ENCODE peak calls at places on chromosomes 4 and X, in nine cellular contexts. D is choroid plexus epithelial cell, R is HFFc6, Z is AG09309, N is A549, B is HL-60, E is tibial artery, I is upper lobe of right lung, X is Caco-2. A is an unnamed sample.
A peak's percentile ranks its signal among the peaks of the same experiment; 100 is the strongest.

GRCh38 chrX:100478714-100479113 is 68.6 kb upstream of the PCDH19 start:
- DNase-seq in D (no peak), R (no peak), Z (no peak), N (no peak), B (no peak), E (no peak), I (no peak), X (no peak), A (no peak)

GRCh38 chr4:77120888-77121508 is 36.0 kb upstream of the CCNG2 start:
- DNase-seq in D (peak; percentile 13), R (no peak), Z (no peak), N (no peak), B (no peak), E (no peak), I (no peak), X (no peak), A (no peak)

GRCh38 chr4:73450398-73451004 is 14.5 kb downstream of the AFP start:
- DNase-seq in D (peak; percentile 91), R (peak; percentile 93), Z (peak; percentile 63), N (no peak), B (no peak), E (no peak), I (no peak), X (no peak), A (no peak)

GRCh38 chr4:76611611-76612010 is 176.6 kb downstream of the SHROOM3 start:
- DNase-seq in D (no peak), R (no peak), Z (no peak), N (no peak), B (no peak), E (peak; percentile 77), I (no peak), X (no peak), A (no peak)

GRCh38 chr4:148452970-148453369 is 10.8 kb upstream of the NR3C2 start:
- DNase-seq in D (no peak), R (no peak), Z (no peak), N (no peak), B (no peak), E (no peak), I (no peak), X (no peak), A (no peak)

GRCh38 chrX:12946406-12946805 is 28.5 kb upstream of the TMSB4X start:
- DNase-seq in D (no peak), R (no peak), Z (no peak), N (no peak), B (no peak), E (no peak), I (no peak), X (no peak), A (no peak)

GRCh38 chr4:74555231-74555630 is 110.3 kb downstream of the AREG start:
- DNase-seq in D (peak; percentile 43), R (peak; percentile 32), Z (no peak), N (no peak), B (no peak), E (no peak), I (no peak), X (no peak), A (no peak)

GRCh38 chrX:111467896-111468295 is 43.5 kb upstream of the SERTM2 start:
- DNase-seq in D (no peak), R (no peak), Z (no peak), N (no peak), B (no peak), E (peak; percentile 68), I (peak; percentile 46), X (no peak), A (no peak)

GRCh38 chr4:104758574-104758973 is 263.9 kb upstream of the CXXC4 start:
- DNase-seq in D (no peak), R (no peak), Z (no peak), N (no peak), B (no peak), E (no peak), I (no peak), X (no peak), A (no peak)

GRCh38 chr4:117777721-117778120 is 256.6 kb upstream of the NDST3 start:
- DNase-seq in D (no peak), R (no peak), Z (no peak), N (no peak), B (no peak), E (no peak), I (no peak), X (no peak), A (no peak)

GRCh38 chr4:2809610-2810180 is 16.8 kb downstream of the SH3BP2 start:
- DNase-seq in D (no peak), R (no peak), Z (no peak), N (no peak), B (no peak), E (no peak), I (no peak), X (no peak), A (peak; percentile 66)

GRCh38 chr4:8395504-8395903 is 45.0 kb downstream of the ACOX3 start:
- DNase-seq in D (no peak), R (no peak), Z (no peak), N (no peak), B (peak; percentile 15), E (no peak), I (no peak), X (no peak), A (no peak)

GRCh38 chrX:10749113-10749512 is 128.7 kb upstream of the MID1 start:
- DNase-seq in D (no peak), R (peak; percentile 75), Z (no peak), N (no peak), B (no peak), E (no peak), I (no peak), X (no peak), A (no peak)

GRCh38 chrX:47690175-47690574 is 31.2 kb upstream of the UXT start:
- DNase-seq in D (no peak), R (peak; percentile 4), Z (no peak), N (no peak), B (no peak), E (no peak), I (no peak), X (no peak), A (no peak)

GRCh38 chrX:29478336-29479069 is 736.9 kb upstream of the MAGEB2 start:
- DNase-seq in D (peak; percentile 68), R (peak; percentile 35), Z (no peak), N (peak; percentile 25), B (peak; percentile 13), E (no peak), I (no peak), X (no peak), A (peak; percentile 23)
- TF ChIP-seq CTCF in D (peak; percentile 76), R (peak; percentile 78), Z (peak; percentile 50), N (peak; percentile 63), B (peak; percentile 36), E (peak; percentile 29), I (peak; percentile 49), X (peak; percentile 58), A (peak; percentile 83)

GRCh38 chrX:79515529-79515928 is 148.4 kb upstream of the ITM2A start:
- DNase-seq in D (no peak), R (no peak), Z (no peak), N (no peak), B (no peak), E (no peak), I (no peak), X (no peak), A (no peak)
- TF ChIP-seq CTCF in D (no peak), R (no peak), Z (no peak), N (no peak), B (no peak), E (no peak), I (no peak), X (no peak), A (no peak)

DNA sequence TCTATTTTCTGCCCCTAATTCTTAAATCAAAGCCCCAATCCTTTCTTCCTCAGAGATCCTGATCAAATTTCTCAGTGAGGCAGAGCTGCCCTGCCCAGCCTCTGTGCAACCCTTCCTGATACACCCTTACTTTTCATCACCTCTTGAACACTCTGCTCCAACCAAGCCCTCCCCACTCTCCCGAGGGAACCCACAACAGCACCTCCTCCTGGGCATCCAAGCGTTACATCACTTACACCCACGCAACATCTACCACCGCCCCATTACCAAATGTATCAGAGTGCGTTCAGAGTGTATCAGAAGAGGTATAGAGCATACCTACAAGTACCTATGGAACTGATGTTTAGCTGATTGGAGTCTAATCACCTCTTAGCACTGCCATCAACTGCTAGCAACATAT is 186.5 kb downstream of the RAP1GDS1 start:
- DNase-seq in D (peak; percentile 48), R (no peak), Z (no peak), N (no peak), B (peak; percentile 20), E (no peak), I (no peak), X (no peak), A (no peak)
- TF ChIP-seq CTCF in D (peak; percentile 44), R (peak; percentile 24), Z (no peak), N (no peak), B (no peak), E (no peak), I (no peak), X (no peak), A (no peak)

GRCh38 chr4:102344520-102344954 is 745 bp downstream of the SLC39A8 start:
- DNase-seq in D (peak; percentile 64), R (no peak), Z (no peak), N (peak; percentile 38), B (peak; percentile 72), E (peak; percentile 75), I (peak; percentile 87), X (peak; percentile 60), A (peak; percentile 49)
- TF ChIP-seq CTCF in D (no peak), R (no peak), Z (no peak), N (no peak), B (no peak), E (no peak), I (no peak), X (no peak), A (no peak)

GRCh38 chrX:86946569-86946968 is 571.0 kb upstream of the KLHL4 start:
- DNase-seq in D (peak; percentile 30), R (no peak), Z (no peak), N (peak; percentile 3), B (peak; percentile 19), E (no peak), I (no peak), X (peak; percentile 37), A (peak; percentile 23)
- TF ChIP-seq CTCF in D (peak; percentile 51), R (peak; percentile 59), Z (peak; percentile 59), N (peak; percentile 19), B (peak; percentile 42), E (no peak), I (peak; percentile 47), X (peak; percentile 56), A (peak; percentile 92)

DNA sequence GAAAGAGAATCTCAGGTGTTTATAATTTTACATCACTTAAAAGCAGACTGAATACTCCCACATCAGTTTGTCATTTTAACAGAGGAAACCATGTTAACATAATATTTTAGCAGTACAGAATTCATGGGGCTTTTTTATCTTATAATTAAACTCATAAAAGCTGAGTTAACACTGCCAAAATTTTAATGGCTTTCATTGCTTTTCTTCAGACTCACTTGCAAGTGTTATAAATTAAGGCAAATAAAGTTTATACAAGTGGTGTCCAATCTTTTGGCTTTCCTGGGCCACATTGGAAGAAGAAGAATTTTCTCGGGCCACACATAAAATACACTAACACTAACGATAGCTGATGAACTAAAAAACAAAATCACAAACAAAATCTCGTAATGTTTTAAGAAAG is 94.9 kb downstream of the MAD2L1 start:
- DNase-seq in D (no peak), R (no peak), Z (no peak), N (no peak), B (no peak), E (no peak), I (no peak), X (no peak), A (no peak)
- TF ChIP-seq CTCF in D (no peak), R (no peak), Z (no peak), N (no peak), B (no peak), E (no peak), I (no peak), X (no peak), A (no peak)

A was measured in neural crest cell.